ENCODE peak calls at places on chromosomes 5 and 9, in five cellular contexts. One of them, this sample, is unnamed.

GRCh38 chr9:23581936-23582335 is 244.1 kb downstream of the ELAVL2 start:
- DNase-seq in H1: no peak
- DNase-seq in HepG2: no peak
- DNase-seq in NT2/D1: no peak
- DNase-seq in GM12878: no peak
- DNase-seq in this sample: no peak

GRCh38 chr5:126119894-126120442 is 303.2 kb upstream of the GRAMD2B start:
- DNase-seq in NT2/D1: no peak
- DNase-seq in HepG2: no peak
- DNase-seq in GM12878: no peak
- DNase-seq in H1: no peak
- DNase-seq in this sample: no peak

GRCh38 chr5:80798166-80798565 is 143.4 kb upstream of the DHFR start:
- DNase-seq in HepG2: no peak
- DNase-seq in H1: no peak
- DNase-seq in GM12878: no peak
- DNase-seq in NT2/D1: no peak
- DNase-seq in this sample: no peak

GRCh38 chr5:143601917-143602333 is 198.4 kb upstream of the NR3C1 start:
- DNase-seq in HepG2: no peak
- DNase-seq in H1: no peak
- DNase-seq in NT2/D1: no peak
- DNase-seq in GM12878: no peak
- DNase-seq in this sample: no peak

GRCh38 chr5:128169369-128170017 is 85.9 kb downstream of the SLC12A2 start:
- DNase-seq in HepG2: no peak
- DNase-seq in NT2/D1: no peak
- DNase-seq in H1: no peak
- DNase-seq in GM12878: no peak
- DNase-seq in this sample: no peak

GRCh38 chr5:135826221-135826525 is 8.3 kb upstream of the SLC25A48 start:
- DNase-seq in H1: no peak
- DNase-seq in HepG2: no peak
- DNase-seq in NT2/D1: no peak
- DNase-seq in GM12878: no peak
- DNase-seq in this sample: no peak

GRCh38 chr5:38749861-38750260 is 96.0 kb upstream of the OSMR start:
- DNase-seq in HepG2: no peak
- DNase-seq in H1: no peak
- DNase-seq in GM12878: no peak
- DNase-seq in NT2/D1: no peak
- DNase-seq in this sample: no peak

GRCh38 chr9:97354637-97355036 is 47.2 kb downstream of the CCDC180 start:
- DNase-seq in NT2/D1: no peak
- DNase-seq in GM12878: no peak
- DNase-seq in H1: no peak
- DNase-seq in HepG2: peak; percentile 35
- DNase-seq in this sample: no peak

GRCh38 chr5:115736004-115736689 is 80.3 kb downstream of the CDO1 start:
- DNase-seq in H1: no peak
- DNase-seq in HepG2: no peak
- DNase-seq in GM12878: no peak
- DNase-seq in NT2/D1: no peak
- DNase-seq in this sample: no peak

GRCh38 chr5:108858959-108859358 is 111.3 kb downstream of the FER start:
- DNase-seq in H1: no peak
- DNase-seq in NT2/D1: no peak
- DNase-seq in GM12878: peak; percentile 58
- DNase-seq in HepG2: no peak
- DNase-seq in this sample: no peak

GRCh38 chr9:4167728-4168127 is 132.1 kb downstream of the GLIS3 start:
- DNase-seq in GM12878: no peak
- DNase-seq in NT2/D1: no peak
- DNase-seq in HepG2: no peak
- DNase-seq in H1: no peak
- DNase-seq in this sample: no peak

GRCh38 chr9:96169488-96169887 is 132.5 kb downstream of the HSD17B3 start:
- DNase-seq in NT2/D1: peak; percentile 65
- DNase-seq in GM12878: no peak
- DNase-seq in H1: peak; percentile 70
- DNase-seq in HepG2: peak; percentile 24
- DNase-seq in this sample: peak; percentile 51

GRCh38 chr9:20307662-20308061 is 314.6 kb downstream of the MLLT3 start:
- DNase-seq in GM12878: no peak
- DNase-seq in NT2/D1: peak; percentile 57
- DNase-seq in HepG2: no peak
- DNase-seq in H1: no peak
- DNase-seq in this sample: no peak

GRCh38 chr9:12906646-12907045 is 131.8 kb downstream of the LURAP1L start:
- DNase-seq in NT2/D1: no peak
- DNase-seq in GM12878: no peak
- DNase-seq in HepG2: no peak
- DNase-seq in H1: no peak
- DNase-seq in this sample: no peak

GRCh38 chr5:79448336-79448735 is 65.6 kb downstream of the HOMER1 start:
- DNase-seq in NT2/D1: no peak
- DNase-seq in H1: no peak
- DNase-seq in GM12878: no peak
- DNase-seq in HepG2: no peak
- DNase-seq in this sample: no peak

GRCh38 chr9:656918-657583 is 184.4 kb upstream of the DMRT1 start:
- DNase-seq in GM12878: no peak
- DNase-seq in NT2/D1: no peak
- DNase-seq in H1: no peak
- DNase-seq in HepG2: no peak
- DNase-seq in this sample: no peak

GRCh38 chr5:164054461-164054860 is 549.0 kb downstream of the MAT2B start:
- DNase-seq in HepG2: no peak
- DNase-seq in NT2/D1: no peak
- DNase-seq in H1: no peak
- DNase-seq in GM12878: no peak
- DNase-seq in this sample: no peak

GRCh38 chr5:172140866-172141265 is 47.2 kb downstream of the STK10 start:
- DNase-seq in HepG2: no peak
- DNase-seq in GM12878: no peak
- DNase-seq in NT2/D1: no peak
- DNase-seq in H1: no peak
- DNase-seq in this sample: no peak

GRCh38 chr9:94801685-94802084 is 75.2 kb downstream of the AOPEP start:
- DNase-seq in GM12878: no peak
- DNase-seq in H1: no peak
- DNase-seq in NT2/D1: no peak
- DNase-seq in HepG2: no peak
- DNase-seq in this sample: no peak

GRCh38 chr5:33690736-33691135 is 201.1 kb downstream of the ADAMTS12 start:
- DNase-seq in GM12878: no peak
- DNase-seq in NT2/D1: no peak
- DNase-seq in H1: no peak
- DNase-seq in HepG2: no peak
- DNase-seq in this sample: no peak

GRCh38 chr9:128211551-128212281 is 8.5 kb downstream of the DNM1 start:
- DNase-seq in H1: no peak
- DNase-seq in NT2/D1: no peak
- DNase-seq in HepG2: no peak
- DNase-seq in GM12878: no peak
- DNase-seq in this sample: no peak

GRCh38 chr9:81671880-81672280 is 17.5 kb downstream of the TLE1 start:
- DNase-seq in NT2/D1: no peak
- DNase-seq in HepG2: no peak
- DNase-seq in GM12878: no peak
- DNase-seq in H1: no peak
- DNase-seq in this sample: no peak

GRCh38 chr9:18185196-18185595 is 288.8 kb upstream of the ADAMTSL1 start:
- DNase-seq in NT2/D1: peak; percentile 36
- DNase-seq in H1: no peak
- DNase-seq in HepG2: no peak
- DNase-seq in GM12878: no peak
- DNase-seq in this sample: no peak

GRCh38 chr5:83563631-83564030 is 92.1 kb downstream of the VCAN start:
- DNase-seq in GM12878: no peak
- DNase-seq in HepG2: peak; percentile 88
- DNase-seq in NT2/D1: no peak
- DNase-seq in H1: no peak
- DNase-seq in this sample: no peak

GRCh38 chr9:121739971-121740370 is 88.5 kb downstream of the DAB2IP start:
- DNase-seq in H1: no peak
- DNase-seq in NT2/D1: no peak
- DNase-seq in GM12878: no peak
- DNase-seq in HepG2: no peak
- DNase-seq in this sample: no peak

GRCh38 chr9:78909566-78909965 is 612.6 kb downstream of the PSAT1 start:
- DNase-seq in GM12878: no peak
- DNase-seq in HepG2: no peak
- DNase-seq in NT2/D1: no peak
- DNase-seq in H1: no peak
- DNase-seq in this sample: no peak

GRCh38 chr9:77843088-77843985 is 188.3 kb downstream of the GNAQ start:
- DNase-seq in H1: no peak
- DNase-seq in HepG2: no peak
- DNase-seq in NT2/D1: no peak
- DNase-seq in GM12878: no peak
- DNase-seq in this sample: no peak

GRCh38 chr9:77838986-77839385 is 190.9 kb upstream of the GNA14 start:
- DNase-seq in NT2/D1: no peak
- DNase-seq in H1: no peak
- DNase-seq in GM12878: no peak
- DNase-seq in HepG2: no peak
- DNase-seq in this sample: no peak

GRCh38 chr9:77834898-77835505 is 186.9 kb upstream of the GNA14 start:
- DNase-seq in HepG2: no peak
- DNase-seq in GM12878: no peak
- DNase-seq in H1: no peak
- DNase-seq in NT2/D1: no peak
- DNase-seq in this sample: no peak

GRCh38 chr9:77841739-77842386 is 189.7 kb downstream of the GNAQ start:
- DNase-seq in NT2/D1: no peak
- DNase-seq in GM12878: peak; percentile 16
- DNase-seq in H1: no peak
- DNase-seq in HepG2: no peak
- DNase-seq in this sample: no peak

GRCh38 chr9:77839459-77840140 is 191.5 kb upstream of the GNA14 start:
- DNase-seq in GM12878: no peak
- DNase-seq in HepG2: peak; percentile 50
- DNase-seq in H1: no peak
- DNase-seq in NT2/D1: no peak
- DNase-seq in this sample: no peak
- TF ChIP-seq SUZ12 in GM12878: no peak
- TF ChIP-seq SUZ12 in HepG2: no peak
- TF ChIP-seq SUZ12 in H1: no peak
- TF ChIP-seq SUZ12 in NT2/D1: no peak
- TF ChIP-seq SUZ12 in this sample: no peak

DNA sequence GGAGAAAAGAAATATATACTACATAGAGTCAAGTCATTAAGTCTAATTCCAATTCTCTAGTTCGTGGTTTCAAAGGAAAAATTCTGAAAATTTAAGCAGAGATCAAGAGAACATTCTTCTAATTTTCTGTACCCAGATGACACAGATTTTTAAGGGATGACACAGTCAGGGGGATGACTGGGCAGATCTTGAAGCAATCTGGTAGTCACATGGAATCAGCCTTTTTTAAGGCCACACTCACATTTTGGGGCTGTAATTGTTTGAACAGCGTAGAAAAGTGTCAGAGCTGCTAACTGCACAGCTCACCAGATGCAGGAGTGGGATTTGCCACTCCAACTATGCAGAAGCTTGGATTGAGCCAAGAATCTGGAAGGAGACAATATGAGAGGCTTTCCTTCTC is 20.4 kb downstream of the PDE4D start:
- DNase-seq in NT2/D1: no peak
- DNase-seq in HepG2: no peak
- DNase-seq in GM12878: no peak
- DNase-seq in H1: no peak
- DNase-seq in this sample: no peak
- TF ChIP-seq SUZ12 in NT2/D1: no peak
- TF ChIP-seq SUZ12 in HepG2: no peak
- TF ChIP-seq SUZ12 in GM12878: no peak
- TF ChIP-seq SUZ12 in H1: no peak
- TF ChIP-seq SUZ12 in this sample: no peak

GRCh38 chr9:111597852-111598729 is 1.4 kb downstream of the PTGR1 start:
- DNase-seq in H1: peak; percentile 77
- DNase-seq in NT2/D1: peak; percentile 85
- DNase-seq in GM12878: no peak
- DNase-seq in HepG2: peak; percentile 55
- DNase-seq in this sample: peak; percentile 27

GRCh38 chr9:111601237-111602018 is 2.0 kb upstream of the PTGR1 start:
- DNase-seq in NT2/D1: no peak
- DNase-seq in H1: no peak
- DNase-seq in HepG2: peak; percentile 70
- DNase-seq in GM12878: no peak
- DNase-seq in this sample: no peak

GRCh38 chr9:111599948-111600343 is 499 bp upstream of the PTGR1 start:
- DNase-seq in H1: no peak
- DNase-seq in GM12878: no peak
- DNase-seq in HepG2: no peak
- DNase-seq in NT2/D1: no peak
- DNase-seq in this sample: no peak

GRCh38 chr9:111598730-111599091 is 736 bp downstream of the PTGR1 start:
- DNase-seq in H1: no peak
- DNase-seq in NT2/D1: no peak
- DNase-seq in GM12878: no peak
- DNase-seq in HepG2: peak; percentile 56
- DNase-seq in this sample: no peak

DNA sequence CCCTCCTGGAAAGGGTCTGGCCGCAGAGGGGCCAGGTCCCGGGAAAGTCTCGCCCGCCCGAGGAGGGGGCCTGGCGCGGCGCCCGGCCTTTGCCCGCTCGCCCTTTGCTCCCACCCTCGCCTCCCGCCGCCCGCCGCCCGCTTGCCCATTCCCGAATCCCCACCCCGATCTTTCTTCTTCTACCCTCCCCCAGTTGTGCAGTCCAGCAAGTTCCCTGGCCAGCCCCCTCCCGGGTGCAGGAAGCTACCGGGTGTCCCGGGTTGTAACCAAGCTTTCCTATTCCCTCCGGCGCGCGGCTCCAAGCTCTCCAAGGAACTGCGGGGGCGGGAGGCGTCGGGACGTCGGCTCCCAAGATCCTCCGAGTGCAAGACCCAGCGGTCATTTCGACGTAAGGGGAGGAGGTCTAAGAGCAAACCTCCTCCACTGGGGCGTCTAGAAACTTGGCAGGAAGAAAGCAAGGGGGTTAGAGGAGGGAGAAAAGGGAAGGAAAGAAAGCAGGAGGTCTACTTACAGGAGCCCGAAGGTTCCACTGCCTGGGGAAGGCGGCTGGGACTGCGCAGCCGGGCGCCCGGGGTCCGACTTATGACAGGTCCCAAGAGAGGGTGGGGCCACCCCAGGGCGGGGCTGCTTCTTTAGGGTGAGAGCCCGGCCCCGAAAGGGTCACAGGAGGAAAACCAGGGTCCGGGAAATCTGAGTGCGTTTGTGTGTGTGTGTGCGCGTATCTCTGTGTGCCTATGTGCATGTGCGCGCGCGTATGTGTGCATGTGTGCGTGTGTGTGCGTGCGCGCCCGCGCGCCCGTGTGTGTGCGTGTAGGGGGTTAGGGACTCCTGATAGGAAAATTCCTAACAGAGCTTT is at the start of gene PTGR1:
- DNase-seq in HepG2: peak; percentile 35
- DNase-seq in GM12878: no peak
- DNase-seq in NT2/D1: peak; percentile 77
- DNase-seq in H1: peak; percentile 83
- DNase-seq in this sample: no peak
- TF ChIP-seq SUZ12 in HepG2: no peak
- TF ChIP-seq SUZ12 in GM12878: no peak
- TF ChIP-seq SUZ12 in NT2/D1: no peak
- TF ChIP-seq SUZ12 in H1: peak; percentile 18
- TF ChIP-seq SUZ12 in this sample: no peak

GRCh38 chr5:109959652-109960051 is 269.9 kb downstream of the MAN2A1 start:
- DNase-seq in GM12878: no peak
- DNase-seq in H1: no peak
- DNase-seq in NT2/D1: no peak
- DNase-seq in HepG2: peak; percentile 13
- DNase-seq in this sample: no peak
- TF ChIP-seq SUZ12 in GM12878: no peak
- TF ChIP-seq SUZ12 in H1: no peak
- TF ChIP-seq SUZ12 in NT2/D1: no peak
- TF ChIP-seq SUZ12 in HepG2: no peak
- TF ChIP-seq SUZ12 in this sample: no peak

This sample was measured in HEK293T.